ENCODE peak calls at places on chromosomes 3 and 15, in eight cellular contexts. B, U, W, K, Y, L, C and S are unnamed samples.

GRCh38 chr3:137171834-137172603 is 214.2 kb downstream of the IL20RB start:
- DNase-seq in B (no peak), U (no peak), W (no peak), K (no peak), Y (no peak), L (no peak), C (no peak), S (no peak)

GRCh38 chr3:40780801-40781406 is 256.1 kb downstream of the ZNF621 start:
- DNase-seq in B (no peak), U (no peak), W (no peak), K (no peak), Y (no peak), L (peak; percentile 76), C (no peak), S (no peak)

GRCh38 chr3:170301404-170301803 is 56.1 kb upstream of the SKIL start:
- DNase-seq in B (no peak), U (no peak), W (no peak), K (no peak), Y (no peak), L (peak; percentile 25), C (no peak), S (no peak)

GRCh38 chr3:13477946-13478345 is 2.2 kb upstream of the HDAC11 start:
- DNase-seq in B (no peak), U (no peak), W (no peak), K (no peak), Y (no peak), L (no peak), C (peak; percentile 57), S (no peak)

GRCh38 chr15:59819047-59819446 is 129.9 kb upstream of the BNIP2 start:
- DNase-seq in B (no peak), U (no peak), W (no peak), K (no peak), Y (no peak), L (no peak), C (no peak), S (no peak)

GRCh38 chr15:55681631-55682030 is 61.3 kb downstream of the PRTG start:
- DNase-seq in B (no peak), U (no peak), W (no peak), K (no peak), Y (no peak), L (no peak), C (no peak), S (no peak)

GRCh38 chr15:88029696-88030095 is 226.8 kb downstream of the NTRK3 start:
- DNase-seq in B (peak; percentile 64), U (no peak), W (no peak), K (no peak), Y (no peak), L (no peak), C (no peak), S (no peak)

GRCh38 chr3:133991637-133992036 is 38.1 kb downstream of the SLCO2A1 start:
- DNase-seq in B (no peak), U (no peak), W (no peak), K (no peak), Y (no peak), L (peak; percentile 34), C (no peak), S (no peak)

GRCh38 chr3:24686764-24687163 is 192.1 kb upstream of the THRB start:
- DNase-seq in B (no peak), U (no peak), W (no peak), K (no peak), Y (no peak), L (peak; percentile 53), C (no peak), S (no peak)

GRCh38 chr3:34012102-34012461 is 213.7 kb downstream of the PDCD6IP start:
- DNase-seq in B (peak; percentile 90), U (no peak), W (no peak), K (no peak), Y (no peak), L (peak; percentile 82), C (no peak), S (no peak)

GRCh38 chr3:14331273-14331672 is 71.1 kb upstream of the SLC6A6 start:
- DNase-seq in B (no peak), U (no peak), W (peak; percentile 73), K (no peak), Y (peak; percentile 71), L (no peak), C (no peak), S (no peak)

GRCh38 chr3:124296416-124296815 is 304.5 kb upstream of the ROPN1 start:
- DNase-seq in B (no peak), U (no peak), W (no peak), K (no peak), Y (no peak), L (no peak), C (no peak), S (no peak)

GRCh38 chr3:124300416-124300815 is 308.5 kb upstream of the ROPN1 start:
- DNase-seq in B (no peak), U (no peak), W (no peak), K (no peak), Y (no peak), L (no peak), C (no peak), S (no peak)

GRCh38 chr3:124299831-124300230 is 307.9 kb upstream of the ROPN1 start:
- DNase-seq in B (no peak), U (no peak), W (no peak), K (no peak), Y (no peak), L (no peak), C (no peak), S (no peak)

GRCh38 chr3:124297062-124297980 is 305.4 kb upstream of the ROPN1 start:
- DNase-seq in B (no peak), U (no peak), W (no peak), K (no peak), Y (no peak), L (peak; percentile 7), C (no peak), S (no peak)

DNA sequence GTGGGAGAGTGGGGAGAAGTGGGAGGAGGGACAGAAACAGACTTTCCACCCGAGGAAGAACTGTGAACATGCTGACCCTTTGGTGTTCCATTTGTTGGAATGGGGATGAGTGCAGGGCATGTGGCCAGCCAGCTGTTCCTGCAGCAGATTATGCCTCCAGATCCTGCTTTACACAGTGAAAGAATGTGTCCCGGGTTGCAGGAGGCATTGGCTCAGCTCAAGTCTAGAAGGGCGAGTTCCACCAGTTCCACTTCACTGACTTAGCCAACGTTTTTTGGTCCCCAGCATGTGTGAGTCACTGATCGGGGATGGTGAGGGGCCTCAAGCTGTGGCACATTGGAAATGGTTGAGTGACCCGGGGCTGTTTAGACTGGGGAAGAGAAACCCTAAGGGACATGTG is 307.0 kb upstream of the ROPN1 start:
- DNase-seq in B (no peak), U (no peak), W (no peak), K (no peak), Y (no peak), L (no peak), C (no peak), S (no peak)
- H3K4me3 ChIP-seq in B (no peak overlapping the region), U (no peak overlapping the region), W (no peak overlapping the region), K (no peak overlapping the region), Y (no peak overlapping the region), L (no peak overlapping the region), C (no peak overlapping the region), S (no peak overlapping the region)

GRCh38 chr15:48644498-48644826 is 1.0 kb downstream of the FBN1 start:
- DNase-seq in B (no peak), U (no peak), W (no peak), K (no peak), Y (peak; percentile 26), L (peak; percentile 63), C (no peak), S (no peak)

GRCh38 chr15:48644827-48645557 is 517 bp downstream of the FBN1 start:
- DNase-seq in B (no peak), U (no peak), W (no peak), K (no peak), Y (peak; percentile 36), L (peak; percentile 72), C (peak; percentile 79), S (peak; percentile 8)

GRCh38 chr15:48642795-48643194 is 2.7 kb downstream of the FBN1 start:
- DNase-seq in B (no peak), U (no peak), W (no peak), K (no peak), Y (no peak), L (peak; percentile 59), C (no peak), S (no peak)

GRCh38 chr15:48643776-48644497 is 1.6 kb downstream of the FBN1 start:
- DNase-seq in B (no peak), U (no peak), W (no peak), K (no peak), Y (no peak), L (peak; percentile 55), C (no peak), S (no peak)

DNA sequence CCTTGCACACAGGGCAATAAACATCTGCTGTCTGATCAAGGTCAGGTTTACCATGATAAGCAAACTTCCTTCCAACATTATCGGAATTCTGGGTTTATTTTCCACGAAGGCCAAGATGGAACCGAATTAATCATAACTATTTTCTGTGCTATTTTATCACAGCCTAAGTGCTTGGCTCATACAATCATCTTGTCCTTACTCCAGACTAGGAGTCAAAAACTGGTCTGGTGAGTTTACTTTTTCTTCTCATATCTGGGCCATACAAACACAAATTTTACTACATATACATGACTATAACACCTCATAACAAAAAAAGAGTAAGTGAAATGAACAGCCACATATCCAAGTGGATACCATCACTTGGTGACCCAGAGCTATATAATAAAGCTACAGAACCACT is 2.3 kb downstream of the FBN1 start:
- DNase-seq in B (no peak), U (no peak), W (no peak), K (no peak), Y (no peak), L (peak; percentile 42), C (no peak), S (no peak)
- H3K4me3 ChIP-seq in B (peak overlapping the region; percentile 92), U (no peak overlapping the region), W (peak overlapping the region; percentile 80), K (no peak overlapping the region), Y (no peak overlapping the region), L (peak overlapping the region; percentile 84), C (no peak overlapping the region), S (no peak overlapping the region)

DNA sequence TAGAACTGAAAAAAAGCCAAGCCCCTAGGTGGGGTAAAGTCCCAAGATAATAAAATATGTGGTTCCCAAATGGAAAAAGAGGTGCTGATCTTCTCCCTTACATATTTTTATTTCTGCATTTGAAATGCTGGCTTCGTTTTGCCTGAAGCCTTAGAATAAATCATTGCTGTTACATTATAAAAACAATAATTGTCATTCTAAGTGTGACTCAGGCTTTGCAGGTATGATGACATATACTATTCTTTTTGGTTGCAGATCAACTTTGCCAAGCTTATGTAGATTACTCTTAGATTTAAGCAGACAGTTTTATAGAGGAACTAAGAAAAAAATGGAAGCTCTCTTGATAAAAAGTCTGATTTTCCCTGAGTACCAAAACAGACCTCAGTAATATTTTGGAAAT is 7.5 kb downstream of the IDH3A start:
- DNase-seq in B (no peak), U (no peak), W (no peak), K (no peak), Y (no peak), L (no peak), C (no peak), S (no peak)
- H3K4me3 ChIP-seq in B (no peak overlapping the region), U (no peak overlapping the region), W (no peak overlapping the region), K (no peak overlapping the region), Y (no peak overlapping the region), L (no peak overlapping the region), C (no peak overlapping the region), S (no peak overlapping the region)

GRCh38 chr3:144921710-144922109 is 950.1 kb downstream of the DIPK2A start:
- DNase-seq in B (peak; percentile 51), U (no peak), W (no peak), K (no peak), Y (no peak), L (no peak), C (no peak), S (no peak)

DNA sequence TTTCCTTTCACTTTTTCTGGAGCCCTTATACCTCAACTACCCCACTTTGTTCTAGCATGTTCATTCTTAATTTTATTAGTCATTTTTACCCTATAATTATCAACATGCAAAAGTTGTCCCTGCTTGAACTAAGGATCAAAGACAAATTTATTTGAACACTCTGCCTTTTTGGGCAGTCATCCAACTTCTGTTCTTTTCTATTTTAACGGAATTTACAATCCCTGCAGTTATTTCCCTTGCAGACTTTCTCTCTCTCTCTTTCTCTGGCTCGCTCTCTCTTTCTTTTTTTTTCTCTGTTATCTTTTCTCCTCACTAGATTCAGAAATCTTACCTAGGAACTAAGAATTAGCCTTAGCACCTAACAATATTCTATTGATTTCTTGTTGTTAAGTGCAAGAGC is 951.4 kb downstream of the DIPK2A start:
- DNase-seq in B (peak; percentile 54), U (no peak), W (no peak), K (no peak), Y (no peak), L (no peak), C (no peak), S (no peak)
- H3K4me3 ChIP-seq in B (no peak overlapping the region), U (no peak overlapping the region), W (no peak overlapping the region), K (no peak overlapping the region), Y (no peak overlapping the region), L (no peak overlapping the region), C (no peak overlapping the region), S (no peak overlapping the region)